ENCODE peak calls at places on chromosome 21, in four cellular contexts. D is body of pancreas, U is uterus, J is stomach. B is an unnamed sample. For H3K36me3, the result is how much of the 10 kb centered on the place peaks cover.

GRCh38 chr21:17903929-17904639 is 84.9 kb upstream of the C21orf91 start:
- DNase-seq in D (no peak), J (no peak), U (peak), B (no peak)

GRCh38 chr21:42009018-42009830 is 936 bp downstream of the ZBTB21 start:
- DNase-seq in U (peak), D (peak), J (peak), B (peak)

GRCh38 chr21:39384674-39385298 is 35.9 kb upstream of the HMGN1 start:
- DNase-seq in D (no peak), J (no peak), U (no peak), B (no peak)

GRCh38 chr21:42291003-42291750 is 24.0 kb downstream of the TFF3 start:
- DNase-seq in U (no peak), J (no peak), D (no peak), B (no peak)

GRCh38 chr21:43703068-43703880 is 15.7 kb upstream of the PDXK start:
- DNase-seq in J (peak), U (no peak), D (peak), B (peak)

GRCh38 chr21:29376556-29376955 is 77.8 kb downstream of the BACH1 start:
- DNase-seq in D (peak), J (peak), U (peak), B (no peak)

GRCh38 chr21:23119491-23119890 is 2121.3 kb downstream of the NCAM2 start:
- DNase-seq in D (no peak), U (no peak), J (no peak), B (no peak)

GRCh38 chr21:14259669-14260458 is 43.9 kb downstream of the RBM11 start:
- DNase-seq in J (no peak), U (no peak), D (no peak), B (no peak)

GRCh38 chr21:38392722-38393121 is 105.6 kb downstream of the ERG start:
- DNase-seq in U (no peak), J (no peak), D (no peak), B (no peak)

GRCh38 chr21:29238967-29239289 is 59.8 kb upstream of the BACH1 start:
- DNase-seq in J (no peak), U (no peak), D (peak), B (no peak)

GRCh38 chr21:39156024-39156423 is 27.2 kb downstream of the PSMG1 start:
- DNase-seq in J (no peak), U (no peak), D (no peak), B (no peak)

GRCh38 chr21:42532466-42533181 is 19.0 kb downstream of the SLC37A1 start:
- DNase-seq in D (peak), J (peak), U (peak), B (peak)

GRCh38 chr21:42107881-42108553 is 36.9 kb downstream of the UMODL1 start:
- DNase-seq in U (no peak), D (peak), J (peak), B (peak)

GRCh38 chr21:38751379-38752050 is 54.2 kb upstream of the ETS2 start:
- DNase-seq in D (peak), J (no peak), U (no peak), B (no peak)

GRCh38 chr21:41425954-41426655 is at the start of gene MX1:
- DNase-seq in D (peak), U (peak), J (peak), B (peak)

GRCh38 chr21:39951183-39952101 is 84.2 kb downstream of the PCP4 start:
- DNase-seq in J (no peak), D (no peak), U (no peak), B (no peak)

GRCh38 chr21:42435401-42435800 is 31.7 kb downstream of the UBASH3A start:
- DNase-seq in J (no peak), U (no peak), D (no peak), B (no peak)

GRCh38 chr21:38712076-38712475 is 93.7 kb upstream of the ETS2 start:
- DNase-seq in J (no peak), U (peak), D (peak), B (no peak)

GRCh38 chr21:41648591-41649031 is 118.2 kb downstream of the RIPK4 start:
- DNase-seq in D (no peak), U (no peak), J (no peak), B (no peak)

GRCh38 chr21:40269239-40269638 is 402.0 kb downstream of the PCP4 start:
- DNase-seq in J (no peak), U (no peak), D (no peak), B (no peak)

GRCh38 chr21:42865361-42866160 is 13.8 kb downstream of the WDR4 start:
- DNase-seq in J (no peak), D (no peak), U (no peak), B (no peak)

GRCh38 chr21:42097860-42098259 is 26.7 kb downstream of the UMODL1 start:
- DNase-seq in U (no peak), D (peak), J (peak), B (no peak)

GRCh38 chr21:42498012-42498411 is 2.0 kb upstream of the RSPH1 start:
- DNase-seq in U (no peak), J (no peak), D (no peak), B (no peak)

GRCh38 chr21:34981793-34982192 is 67.3 kb downstream of the RUNX1 start:
- DNase-seq in J (no peak), U (no peak), D (no peak), B (no peak)

GRCh38 chr21:34980423-34981115 is 68.5 kb downstream of the RUNX1 start:
- DNase-seq in U (no peak), D (no peak), J (no peak), B (no peak)

GRCh38 chr21:34984356-34984755 is 64.7 kb downstream of the RUNX1 start:
- DNase-seq in U (no peak), D (no peak), J (no peak), B (no peak)

GRCh38 chr21:34986561-34987533 is 62.3 kb downstream of the RUNX1 start:
- DNase-seq in J (no peak), U (peak), D (peak), B (peak)

GRCh38 chr21:34983680-34984086 is 65.4 kb downstream of the RUNX1 start:
- DNase-seq in J (no peak), U (no peak), D (no peak), B (no peak)
- H3K27ac ChIP-seq in J (peak), U (no peak), D (no peak), B (no peak)

GRCh38 chr21:15870819-15871218 is 141.0 kb downstream of the USP25 start:
- DNase-seq in D (no peak), U (no peak), J (no peak), B (no peak)
- H3K36me3 ChIP-seq in D (under half), U (under half), J (half or more), B (under half)

GRCh38 chr21:33266784-33267135 is 593 bp downstream of the IL10RB start:
- DNase-seq in U (no peak), D (no peak), J (peak), B (peak)

GRCh38 chr21:33268736-33269441 is 2.7 kb downstream of the IL10RB start:
- DNase-seq in U (no peak), D (peak), J (peak), B (peak)

GRCh38 chr21:33266050-33266783 is at the start of gene IL10RB:
- DNase-seq in J (peak), D (peak), U (peak), B (peak)

GRCh38 chr21:33267250-33267649 is 1.1 kb downstream of the IL10RB start:
- DNase-seq in D (no peak), U (no peak), J (no peak), B (no peak)

GRCh38 chr21:33268392-33268735 is 2.2 kb downstream of the IL10RB start:
- DNase-seq in U (no peak), D (no peak), J (peak), B (no peak)
- TF ChIP-seq POLR2A in U (no peak), D (no peak), J (no peak), B (no peak)

GRCh38 chr21:34948157-34948556 is 100.9 kb downstream of the RUNX1 start:
- DNase-seq in J (no peak), U (no peak), D (no peak), B (no peak)

GRCh38 chr21:34949045-34949444 is 100.1 kb downstream of the RUNX1 start:
- DNase-seq in U (no peak), J (no peak), D (no peak), B (no peak)

GRCh38 chr21:34945288-34945687 is 103.8 kb downstream of the RUNX1 start:
- DNase-seq in J (no peak), U (no peak), D (no peak), B (no peak)

GRCh38 chr21:34946385-34947121 is 102.5 kb downstream of the RUNX1 start:
- DNase-seq in J (no peak), D (no peak), U (no peak), B (no peak)

GRCh38 chr21:34947122-34947534 is 102.0 kb downstream of the RUNX1 start:
- DNase-seq in U (no peak), D (no peak), J (no peak), B (no peak)
- H3K27ac ChIP-seq in U (no peak), D (no peak), J (no peak), B (no peak)

DNA sequence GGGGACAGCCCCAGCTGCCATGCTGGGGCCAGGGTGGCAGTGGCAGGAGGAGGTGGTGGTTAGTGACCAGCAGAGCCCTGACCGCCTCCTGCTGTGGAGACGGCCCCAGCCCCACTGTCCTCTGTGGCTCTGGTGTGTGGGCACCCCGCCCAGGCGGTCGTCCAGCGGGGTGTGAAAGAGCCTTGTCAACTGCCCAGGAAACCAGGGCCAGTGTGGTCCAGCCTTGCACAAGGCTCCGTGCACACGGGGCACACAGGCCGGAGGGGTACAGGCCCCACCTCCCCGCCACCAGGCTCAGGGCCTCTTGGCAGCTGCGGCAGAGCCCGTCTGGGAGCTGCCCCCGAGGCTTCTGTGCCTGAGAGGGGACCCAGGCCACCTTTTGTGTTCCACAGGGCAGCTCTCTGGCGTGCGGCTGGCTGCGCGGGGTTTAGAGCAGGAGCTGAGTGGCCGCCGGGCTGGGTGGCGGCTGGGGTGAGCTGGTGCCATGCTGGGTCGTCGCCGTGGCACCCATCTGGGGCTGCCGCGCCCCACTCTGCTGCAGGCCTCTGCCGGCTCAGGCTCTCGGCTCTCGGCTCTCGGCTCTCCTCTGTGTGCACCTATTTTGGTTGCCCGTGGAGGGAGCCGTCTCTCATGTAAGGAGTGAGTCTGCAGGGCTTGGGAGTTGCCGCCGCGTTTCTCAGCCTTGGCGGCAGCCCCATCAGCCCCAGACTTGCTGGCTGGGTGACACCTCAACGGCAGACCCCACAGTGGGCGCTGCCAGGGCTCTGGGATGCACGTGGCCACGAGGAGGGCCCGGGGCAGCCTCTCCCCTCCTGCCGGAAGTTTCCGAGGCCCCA is 36.1 kb downstream of the SLX9 start:
- DNase-seq in U (no peak), D (no peak), J (no peak), B (no peak)
- H3K36me3 ChIP-seq in U (under half), D (under half), J (half or more), B (under half)

GRCh38 chr21:27550258-27550657 is 583.4 kb upstream of the ADAMTS5 start:
- DNase-seq in U (no peak), J (no peak), D (no peak), B (no peak)
- TF ChIP-seq POLR2A in U (no peak), J (no peak), D (no peak), B (no peak)

GRCh38 chr21:32322676-32323075 is 24.0 kb downstream of the MRAP start:
- DNase-seq in J (no peak), U (no peak), D (no peak), B (no peak)

GRCh38 chr21:32320726-32321125 is 22.1 kb downstream of the MRAP start:
- DNase-seq in J (no peak), D (no peak), U (no peak), B (no peak)

GRCh38 chr21:32321480-32321879 is 22.8 kb downstream of the MRAP start:
- DNase-seq in U (no peak), J (no peak), D (no peak), B (no peak)

GRCh38 chr21:32320059-32320458 is 21.4 kb downstream of the MRAP start:
- DNase-seq in U (no peak), J (no peak), D (no peak), B (no peak)

GRCh38 chr21:32322103-32322502 is 23.4 kb downstream of the MRAP start:
- DNase-seq in D (no peak), U (no peak), J (no peak), B (no peak)
- H3K27ac ChIP-seq in D (no peak), U (no peak), J (no peak), B (no peak)

DNA sequence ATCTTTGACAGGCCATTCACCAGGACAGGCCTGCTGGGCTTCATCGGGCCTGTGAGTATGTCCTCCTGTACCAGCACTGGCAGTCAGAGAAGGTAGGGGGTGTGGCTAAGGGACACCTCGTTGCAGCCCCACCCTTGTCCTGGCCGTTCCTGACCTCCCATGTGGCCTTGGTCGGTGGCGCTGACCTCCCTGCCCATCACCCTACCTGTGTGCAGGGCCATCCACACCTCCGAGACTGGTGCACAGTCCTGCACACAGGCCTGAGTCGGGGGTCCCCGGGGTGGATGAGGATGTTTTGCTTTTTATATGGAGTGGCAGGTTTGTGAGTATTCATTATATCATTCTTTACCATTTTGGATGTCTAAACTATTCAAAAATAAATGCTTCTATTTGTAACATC is 59.0 kb downstream of the S100B start:
- DNase-seq in J (peak), D (no peak), U (no peak), B (no peak)
- H3K36me3 ChIP-seq in J (half or more), D (under half), U (under half), B (under half)

GRCh38 chr21:37072988-37073416 is at the start of the genes PIGP and TTC3:
- DNase-seq in J (peak), U (peak), D (peak), B (peak)

GRCh38 chr21:37074546-37074945 is 1.5 kb downstream of the TTC3 start:
- DNase-seq in U (no peak), D (no peak), J (no peak), B (no peak)

GRCh38 chr21:37072239-37072987 is 458 bp downstream of the PIGP start:
- DNase-seq in D (peak), J (peak), U (peak), B (no peak)

GRCh38 chr21:37074195-37074510 is 1.1 kb downstream of the TTC3 start:
- DNase-seq in U (no peak), J (no peak), D (no peak), B (peak)

DNA sequence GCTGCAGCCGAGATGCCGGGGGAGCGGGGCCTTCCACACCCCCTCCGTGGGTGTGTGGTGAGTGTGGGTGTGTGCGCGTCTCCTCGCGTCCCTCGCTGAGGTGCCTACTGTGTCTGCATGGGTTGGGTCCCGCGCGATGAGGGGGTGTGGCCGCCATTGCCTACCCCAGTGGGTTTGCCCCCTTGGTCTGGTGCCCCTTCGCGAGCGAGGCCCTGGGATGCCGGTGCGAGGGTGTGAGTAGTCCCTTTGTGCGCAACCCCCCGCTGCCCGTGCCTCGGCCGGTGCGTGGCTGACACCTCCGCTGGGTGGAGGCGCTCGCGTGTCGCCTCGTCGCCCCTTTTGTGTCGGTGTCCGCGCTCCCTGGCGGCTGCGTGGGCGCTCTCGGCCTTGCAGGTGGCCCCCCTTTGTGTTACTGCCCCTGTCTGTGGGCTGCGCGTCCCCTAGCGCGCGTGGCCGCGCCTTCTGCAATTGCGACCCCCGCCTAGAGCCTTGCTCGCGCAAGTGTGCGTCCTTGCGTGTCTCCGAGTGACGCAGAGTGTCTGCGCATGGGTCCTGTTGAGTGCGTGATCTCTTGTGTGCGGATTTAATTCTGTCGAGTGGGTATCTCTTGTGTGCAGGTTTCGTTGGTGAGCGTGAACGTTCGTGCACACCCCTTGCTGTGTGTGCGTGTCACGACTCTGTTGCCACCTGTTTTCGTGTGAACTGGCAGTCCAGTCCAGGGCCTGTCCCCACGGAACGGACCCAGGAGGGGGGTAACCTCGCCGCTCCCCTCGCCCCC is 552 bp downstream of the TTC3 start:
- DNase-seq in D (peak), U (no peak), J (peak), B (peak)
- TF ChIP-seq POLR2A in D (peak), U (no peak), J (no peak), B (no peak)